ENCODE peak calls at places on chromosomes 2 and 18, in eight cellular contexts. F is GM23248, N is sigmoid colon, E is pancreas, G is psoas muscle, S is AG04450, A is uterus, L is spleen. T is an unnamed sample.

GRCh38 chr18:3037423-3037915 is 24.5 kb upstream of the LPIN2 start:
- DNase-seq in F (peak; percentile 84), N (no peak), E (peak; percentile 21), G (no peak), S (peak; percentile 55), A (no peak), L (no peak), T (no peak)

GRCh38 chr2:184611221-184612085 is 13.1 kb downstream of the ZNF804A start:
- DNase-seq in F (peak; percentile 57), N (no peak), E (no peak), G (no peak), S (no peak), A (no peak), L (no peak), T (no peak)

GRCh38 chr2:169131587-169132512 is 62.5 kb downstream of the DHRS9 start:
- DNase-seq in F (peak; percentile 50), N (no peak), E (no peak), G (no peak), S (no peak), A (no peak), L (no peak), T (no peak)

GRCh38 chr18:58505181-58505580 is 123.7 kb downstream of the ALPK2 start:
- DNase-seq in F (no peak), N (no peak), E (no peak), G (no peak), S (no peak), A (no peak), L (no peak), T (no peak)

GRCh38 chr2:48900321-48901014 is 144.9 kb upstream of the LHCGR start:
- DNase-seq in F (peak; percentile 61), N (no peak), E (no peak), G (no peak), S (no peak), A (no peak), L (no peak), T (peak; percentile 26)

GRCh38 chr2:55116966-55117365 is 66.7 kb upstream of the RTN4 start:
- DNase-seq in F (no peak), N (no peak), E (no peak), G (no peak), S (no peak), A (no peak), L (no peak), T (no peak)

GRCh38 chr2:197113221-197113831 is 186.8 kb upstream of the PGAP1 start:
- DNase-seq in F (peak; percentile 68), N (no peak), E (no peak), G (no peak), S (no peak), A (no peak), L (no peak), T (no peak)

GRCh38 chr2:64491426-64491825 is 32.7 kb upstream of the AFTPH start:
- DNase-seq in F (peak; percentile 73), N (no peak), E (no peak), G (no peak), S (no peak), A (no peak), L (no peak), T (no peak)

GRCh38 chr18:26503382-26503781 is 45.0 kb downstream of the KCTD1 start:
- DNase-seq in F (no peak), N (no peak), E (no peak), G (no peak), S (no peak), A (no peak), L (no peak), T (no peak)

GRCh38 chr2:11213090-11213638 is 57.9 kb downstream of the SLC66A3 start:
- DNase-seq in F (peak; percentile 73), N (no peak), E (no peak), G (no peak), S (peak; percentile 6), A (no peak), L (no peak), T (no peak)

GRCh38 chr2:134897932-134898331 is 20.7 kb upstream of the CCNT2 start:
- DNase-seq in F (peak; percentile 46), N (no peak), E (no peak), G (no peak), S (no peak), A (no peak), L (no peak), T (no peak)

GRCh38 chr2:56128235-56128634 is 55.6 kb upstream of the CCDC85A start:
- DNase-seq in F (peak; percentile 47), N (no peak), E (no peak), G (no peak), S (no peak), A (no peak), L (no peak), T (no peak)

GRCh38 chr2:182594286-182594685 is 121.8 kb upstream of the DNAJC10 start:
- DNase-seq in F (peak; percentile 59), N (no peak), E (no peak), G (no peak), S (no peak), A (no peak), L (no peak), T (no peak)

GRCh38 chr2:80028584-80028983 is 276.0 kb downstream of the LRRTM1 start:
- DNase-seq in F (no peak), N (no peak), E (no peak), G (no peak), S (no peak), A (no peak), L (no peak), T (no peak)

GRCh38 chr18:77081387-77081773 is 51.2 kb downstream of the MBP start:
- DNase-seq in F (peak; percentile 55), N (no peak), E (no peak), G (no peak), S (peak; percentile 67), A (no peak), L (no peak), T (no peak)

GRCh38 chr2:26630235-26630634 is 10.9 kb downstream of the CIB4 start:
- DNase-seq in F (no peak), N (no peak), E (no peak), G (no peak), S (no peak), A (no peak), L (peak; percentile 45), T (no peak)

GRCh38 chr2:149732730-149733290 is 145.2 kb upstream of the MMADHC start:
- DNase-seq in F (no peak), N (no peak), E (no peak), G (no peak), S (no peak), A (no peak), L (no peak), T (no peak)

GRCh38 chr2:226671177-226671676 is 128.4 kb downstream of the IRS1 start:
- DNase-seq in F (no peak), N (no peak), E (no peak), G (no peak), S (no peak), A (no peak), L (no peak), T (no peak)

GRCh38 chr18:2967820-2968219 is 45.1 kb downstream of the LPIN2 start:
- DNase-seq in F (no peak), N (no peak), E (no peak), G (no peak), S (no peak), A (no peak), L (no peak), T (no peak)

DNA sequence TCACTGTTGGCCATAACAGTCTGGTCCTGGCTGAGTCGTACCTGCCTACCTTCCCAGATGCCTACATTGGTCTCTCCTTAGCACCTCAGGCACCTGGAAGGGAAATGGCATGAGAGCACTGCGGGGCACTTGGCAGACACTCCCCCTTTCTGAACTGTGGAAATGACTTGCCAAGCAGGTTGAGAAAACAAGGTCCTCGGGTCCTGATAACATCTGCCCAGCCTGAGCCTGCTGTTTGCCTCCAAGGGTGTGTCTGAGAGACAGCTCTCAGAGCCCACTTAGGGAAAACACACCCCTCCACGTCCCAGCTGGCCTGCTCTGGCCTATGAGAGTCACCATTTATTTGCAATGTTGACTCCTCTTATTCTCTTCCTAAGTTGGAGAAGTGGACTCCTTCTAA is 10.5 kb downstream of the FAM110C start:
- DNase-seq in F (no peak), N (no peak), E (peak; percentile 33), G (no peak), S (no peak), A (no peak), L (no peak), T (no peak)
- H3K27ac ChIP-seq in F (no peak overlapping the region), N (no peak overlapping the region), E (no peak overlapping the region), G (no peak overlapping the region), S (no peak overlapping the region), A (no peak overlapping the region), L (no peak overlapping the region), T (no peak overlapping the region)

GRCh38 chr2:85996591-85996990 is 107.8 kb upstream of the ST3GAL5 start:
- DNase-seq in F (no peak), N (peak; percentile 74), E (no peak), G (no peak), S (no peak), A (no peak), L (peak; percentile 69), T (no peak)

GRCh38 chr2:85998071-85998991 is 107.4 kb downstream of the POLR1A start:
- DNase-seq in F (peak; percentile 85), N (peak; percentile 76), E (no peak), G (peak; percentile 63), S (peak; percentile 33), A (peak; percentile 53), L (peak; percentile 77), T (no peak)

GRCh38 chr2:85999131-85999831 is 106.4 kb downstream of the POLR1A start:
- DNase-seq in F (peak; percentile 65), N (no peak), E (no peak), G (no peak), S (no peak), A (no peak), L (peak; percentile 77), T (no peak)

GRCh38 chr2:85995648-85996529 is 107.1 kb upstream of the ST3GAL5 start:
- DNase-seq in F (no peak), N (peak; percentile 40), E (no peak), G (no peak), S (no peak), A (no peak), L (peak; percentile 66), T (no peak)

GRCh38 chr2:85997016-85997970 is 108.4 kb downstream of the POLR1A start:
- DNase-seq in F (peak; percentile 70), N (peak; percentile 82), E (no peak), G (peak; percentile 76), S (no peak), A (peak; percentile 79), L (peak; percentile 68), T (no peak)
- H3K27ac ChIP-seq in F (peak overlapping the region; percentile 84), N (peak overlapping the region; percentile 78), E (no peak overlapping the region), G (peak overlapping the region; percentile 44), S (peak overlapping the region; percentile 96), A (peak overlapping the region; percentile 89), L (no peak overlapping the region), T (peak overlapping the region; percentile 77)

DNA sequence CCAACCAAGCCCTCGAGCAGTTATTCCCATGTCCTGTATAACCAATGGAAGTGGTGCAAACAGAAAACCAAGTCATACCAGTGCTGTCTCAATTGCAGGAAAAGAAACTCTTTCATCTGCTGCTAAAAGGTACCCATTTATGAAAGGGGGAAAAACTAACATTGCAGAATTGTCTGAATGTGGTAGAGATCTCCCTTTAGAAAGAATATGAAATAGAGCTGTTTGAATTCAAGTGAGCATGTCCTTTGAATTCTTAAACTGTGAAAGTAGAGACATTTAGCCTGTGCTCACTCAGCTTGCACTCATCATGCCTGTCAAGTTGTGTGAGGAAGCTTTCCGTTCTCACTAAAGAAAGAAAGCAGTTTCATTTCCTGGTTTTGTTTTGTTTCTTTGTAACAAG is 87.3 kb downstream of the EML4 start:
- DNase-seq in F (no peak), N (no peak), E (no peak), G (no peak), S (no peak), A (no peak), L (no peak), T (no peak)
- H3K27ac ChIP-seq in F (no peak overlapping the region), N (no peak overlapping the region), E (no peak overlapping the region), G (no peak overlapping the region), S (no peak overlapping the region), A (no peak overlapping the region), L (no peak overlapping the region), T (no peak overlapping the region)

GRCh38 chr18:75638597-75639467 is 211.3 kb upstream of the SMIM21 start:
- DNase-seq in F (peak; percentile 78), N (peak; percentile 76), E (no peak), G (no peak), S (peak; percentile 11), A (no peak), L (no peak), T (peak; percentile 16)
- H3K27ac ChIP-seq in F (peak overlapping the region; percentile 30), N (peak overlapping the region; percentile 57), E (no peak overlapping the region), G (no peak overlapping the region), S (peak overlapping the region; percentile 77), A (peak overlapping the region; percentile 11), L (no peak overlapping the region), T (peak overlapping the region; percentile 50)